ENCODE peak calls at places on chromosomes 6 and 20, in four cellular contexts. O, G, P and N are unnamed samples.

GRCh38 chr6:90463359-90463758 is 123.5 kb downstream of the MAP3K7 start:
- DNase-seq in O (no peak), G (no peak), P (no peak), N (no peak)

GRCh38 chr6:73073238-73073637 is 152.1 kb downstream of the KHDC1L start:
- DNase-seq in O (no peak), G (no peak), P (no peak), N (no peak)

GRCh38 chr20:59629141-59630045 is 25.1 kb downstream of the PHACTR3 start:
- DNase-seq in O (no peak), G (no peak), P (no peak), N (no peak)

GRCh38 chr6:68634503-68635411 is at the start of gene ADGRB3:
- DNase-seq in O (peak), G (peak), P (peak), N (peak)

GRCh38 chr20:37081717-37082289 is 14.0 kb downstream of the RBL1 start:
- DNase-seq in O (peak), G (no peak), P (no peak), N (no peak)

GRCh38 chr20:23270427-23270911 is 80.1 kb upstream of the NXT1 start:
- DNase-seq in O (peak), G (no peak), P (no peak), N (no peak)

GRCh38 chr6:31952140-31952805 is 6.4 kb downstream of the CFB start:
- DNase-seq in O (peak), G (no peak), P (peak), N (peak)

GRCh38 chr6:121183742-121184141 is 150.5 kb downstream of the TBC1D32 start:
- DNase-seq in O (no peak), G (no peak), P (no peak), N (no peak)

GRCh38 chr6:156719720-156720563 is 57.2 kb upstream of the ARID1B start:
- DNase-seq in O (peak), G (peak), P (no peak), N (peak)

GRCh38 chr6:41577865-41578713 is 31.9 kb downstream of the FOXP4 start:
- DNase-seq in O (peak), G (no peak), P (peak), N (peak)

GRCh38 chr20:46870041-46870440 is 24.6 kb upstream of the EYA2 start:
- DNase-seq in O (no peak), G (no peak), P (no peak), N (no peak)

GRCh38 chr6:165568326-165568725 is 94.7 kb downstream of the PDE10A start:
- DNase-seq in O (no peak), G (no peak), P (no peak), N (no peak)

GRCh38 chr6:31896856-31897611 is 464 bp downstream of the EHMT2 start:
- DNase-seq in O (no peak), G (peak), P (no peak), N (no peak)

GRCh38 chr6:168732676-168733075 is 291.7 kb downstream of the SMOC2 start:
- DNase-seq in O (no peak), G (no peak), P (no peak), N (no peak)

GRCh38 chr6:158860279-158860865 is 41.2 kb upstream of the EZR start:
- DNase-seq in O (no peak), G (no peak), P (no peak), N (no peak)

GRCh38 chr6:46025573-46025972 is 9.9 kb upstream of the CLIC5 start:
- DNase-seq in O (no peak), G (no peak), P (no peak), N (no peak)

GRCh38 chr6:147614501-147614900 is 106.0 kb downstream of the SAMD5 start:
- DNase-seq in O (peak), G (no peak), P (no peak), N (no peak)

GRCh38 chr6:43878823-43879495 is 108.9 kb downstream of the VEGFA start:
- DNase-seq in O (peak), G (no peak), P (no peak), N (no peak)

GRCh38 chr20:4167261-4168004 is 152.1 kb upstream of the RNF24 start:
- DNase-seq in O (no peak), G (no peak), P (no peak), N (no peak)

GRCh38 chr6:47654255-47654654 is 44.1 kb upstream of the ADGRF4 start:
- DNase-seq in O (no peak), G (no peak), P (no peak), N (peak)